ENCODE peak calls at places on chromosomes 11 and 22, in ten cellular contexts. One of them, this sample, is unnamed.

GRCh38 chr11:68609761-68610160 is 74.6 kb upstream of the GAL start:
- DNase-seq in HCT116: no peak
- DNase-seq in K562: no peak
- DNase-seq in WTC11: no peak
- DNase-seq in H1: no peak
- DNase-seq in endothelial cell of umbilical vein: no peak
- DNase-seq in A549: no peak
- DNase-seq in HepG2: no peak
- DNase-seq in GM12878: no peak
- DNase-seq in SK-N-SH: no peak
- DNase-seq in this sample: no peak

GRCh38 chr11:122745111-122745510 is 89.6 kb downstream of the UBASH3B start:
- DNase-seq in HCT116: no peak
- DNase-seq in K562: no peak
- DNase-seq in WTC11: no peak
- DNase-seq in H1: no peak
- DNase-seq in endothelial cell of umbilical vein: no peak
- DNase-seq in A549: no peak
- DNase-seq in HepG2: no peak
- DNase-seq in GM12878: no peak
- DNase-seq in SK-N-SH: no peak
- DNase-seq in this sample: no peak

GRCh38 chr11:120590472-120590871 is 78.9 kb downstream of the GRIK4 start:
- DNase-seq in HCT116: no peak
- DNase-seq in K562: peak; percentile 23
- DNase-seq in WTC11: peak; percentile 3
- DNase-seq in H1: no peak
- DNase-seq in endothelial cell of umbilical vein: no peak
- DNase-seq in A549: no peak
- DNase-seq in HepG2: no peak
- DNase-seq in GM12878: no peak
- DNase-seq in SK-N-SH: no peak
- DNase-seq in this sample: no peak

GRCh38 chr11:36478700-36479329 is 31.3 kb downstream of the TRAF6 start:
- DNase-seq in HCT116: peak; percentile 22
- DNase-seq in K562: no peak
- DNase-seq in WTC11: no peak
- DNase-seq in H1: no peak
- DNase-seq in endothelial cell of umbilical vein: peak; percentile 60
- DNase-seq in A549: peak; percentile 35
- DNase-seq in HepG2: peak; percentile 39
- DNase-seq in GM12878: no peak
- DNase-seq in SK-N-SH: peak; percentile 45
- DNase-seq in this sample: peak; percentile 59

GRCh38 chr11:43580735-43581369 is 99.7 kb upstream of the HSD17B12 start:
- DNase-seq in HCT116: no peak
- DNase-seq in K562: peak; percentile 54
- DNase-seq in WTC11: peak; percentile 43
- DNase-seq in H1: peak; percentile 76
- DNase-seq in endothelial cell of umbilical vein: no peak
- DNase-seq in A549: no peak
- DNase-seq in HepG2: no peak
- DNase-seq in GM12878: no peak
- DNase-seq in SK-N-SH: peak; percentile 67
- DNase-seq in this sample: no peak

GRCh38 chr11:112880454-112880853 is 80.8 kb upstream of the NCAM1 start:
- DNase-seq in HCT116: no peak
- DNase-seq in K562: no peak
- DNase-seq in WTC11: no peak
- DNase-seq in H1: no peak
- DNase-seq in endothelial cell of umbilical vein: no peak
- DNase-seq in A549: no peak
- DNase-seq in HepG2: no peak
- DNase-seq in GM12878: no peak
- DNase-seq in SK-N-SH: no peak
- DNase-seq in this sample: no peak

GRCh38 chr22:27734066-27734465 is 67.5 kb downstream of the MN1 start:
- DNase-seq in HCT116: no peak
- DNase-seq in K562: no peak
- DNase-seq in WTC11: no peak
- DNase-seq in H1: no peak
- DNase-seq in endothelial cell of umbilical vein: no peak
- DNase-seq in A549: no peak
- DNase-seq in HepG2: no peak
- DNase-seq in GM12878: no peak
- DNase-seq in SK-N-SH: no peak
- DNase-seq in this sample: no peak

GRCh38 chr11:129315781-129316579 is 59.7 kb upstream of the BARX2 start:
- DNase-seq in HCT116: peak; percentile 32
- DNase-seq in K562: no peak
- DNase-seq in WTC11: peak; percentile 51
- DNase-seq in H1: peak; percentile 54
- DNase-seq in endothelial cell of umbilical vein: no peak
- DNase-seq in A549: no peak
- DNase-seq in HepG2: peak; percentile 45
- DNase-seq in GM12878: no peak
- DNase-seq in SK-N-SH: no peak
- DNase-seq in this sample: no peak

GRCh38 chr22:43208703-43209522 is 22.0 kb upstream of the TTLL12 start:
- DNase-seq in HCT116: no peak
- DNase-seq in K562: no peak
- DNase-seq in WTC11: no peak
- DNase-seq in H1: peak; percentile 43
- DNase-seq in endothelial cell of umbilical vein: no peak
- DNase-seq in A549: no peak
- DNase-seq in HepG2: no peak
- DNase-seq in GM12878: no peak
- DNase-seq in SK-N-SH: no peak
- DNase-seq in this sample: no peak

GRCh38 chr11:120324932-120325810 is at the start of gene TLCD5:
- DNase-seq in HCT116: peak; percentile 54
- DNase-seq in K562: peak; percentile 60
- DNase-seq in WTC11: peak; percentile 88
- DNase-seq in H1: peak; percentile 91
- DNase-seq in endothelial cell of umbilical vein: peak; percentile 73
- DNase-seq in A549: peak; percentile 49
- DNase-seq in HepG2: peak; percentile 53
- DNase-seq in GM12878: no peak
- DNase-seq in SK-N-SH: peak; percentile 93
- DNase-seq in this sample: no peak

GRCh38 chr11:45266693-45267451 is 19.3 kb downstream of the SYT13 start:
- DNase-seq in HCT116: no peak
- DNase-seq in K562: peak; percentile 74
- DNase-seq in WTC11: peak; percentile 86
- DNase-seq in H1: peak; percentile 97
- DNase-seq in endothelial cell of umbilical vein: no peak
- DNase-seq in A549: no peak
- DNase-seq in HepG2: peak; percentile 5
- DNase-seq in GM12878: no peak
- DNase-seq in SK-N-SH: no peak
- DNase-seq in this sample: peak; percentile 46

DNA sequence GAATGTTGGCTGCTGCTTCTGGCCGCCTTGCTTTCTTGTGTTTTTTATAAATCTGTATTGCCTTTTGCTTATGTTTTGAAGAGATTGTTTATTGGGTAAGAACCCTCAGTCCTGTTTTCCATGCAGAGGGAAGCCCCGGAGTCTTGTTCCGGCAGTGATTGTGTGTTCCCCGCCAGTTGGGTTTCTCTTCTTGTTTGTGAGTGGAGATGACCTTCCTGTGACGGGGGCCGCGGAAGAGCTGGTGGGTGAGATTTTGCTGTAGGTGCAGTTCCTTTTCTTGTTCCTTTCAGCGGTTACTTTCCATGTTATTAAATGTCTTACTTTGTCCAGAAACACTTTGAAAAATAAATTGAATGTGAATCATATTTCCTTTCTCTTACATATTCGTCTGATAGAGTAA is 8.3 kb downstream of the TBC1D22A start:
- DNase-seq in HCT116: no peak
- DNase-seq in K562: no peak
- DNase-seq in WTC11: no peak
- DNase-seq in H1: no peak
- DNase-seq in endothelial cell of umbilical vein: peak; percentile 71
- DNase-seq in A549: no peak
- DNase-seq in HepG2: no peak
- DNase-seq in GM12878: no peak
- DNase-seq in SK-N-SH: no peak
- DNase-seq in this sample: no peak
- TF ChIP-seq MAX in HCT116: no peak
- TF ChIP-seq MAX in K562: no peak
- TF ChIP-seq MAX in WTC11: no peak
- TF ChIP-seq MAX in H1: no peak
- TF ChIP-seq MAX in endothelial cell of umbilical vein: no peak
- TF ChIP-seq MAX in A549: no peak
- TF ChIP-seq MAX in HepG2: no peak
- TF ChIP-seq MAX in GM12878: no peak
- TF ChIP-seq MAX in SK-N-SH: no peak
- TF ChIP-seq MAX in this sample: no peak

GRCh38 chr11:28107726-28108618 is at the start of the genes KIF18A and METTL15:
- DNase-seq in HCT116: peak; percentile 97
- DNase-seq in K562: peak; percentile 90
- DNase-seq in WTC11: peak; percentile 100
- DNase-seq in H1: peak; percentile 99
- DNase-seq in endothelial cell of umbilical vein: peak; percentile 100
- DNase-seq in A549: peak; percentile 70
- DNase-seq in HepG2: peak; percentile 96
- DNase-seq in GM12878: peak; percentile 96
- DNase-seq in SK-N-SH: peak; percentile 87
- DNase-seq in this sample: peak; percentile 99

GRCh38 chr11:28105869-28106268 is 2.1 kb downstream of the KIF18A start:
- DNase-seq in HCT116: no peak
- DNase-seq in K562: no peak
- DNase-seq in WTC11: no peak
- DNase-seq in H1: no peak
- DNase-seq in endothelial cell of umbilical vein: no peak
- DNase-seq in A549: no peak
- DNase-seq in HepG2: no peak
- DNase-seq in GM12878: no peak
- DNase-seq in SK-N-SH: no peak
- DNase-seq in this sample: no peak

GRCh38 chr11:28106351-28107043 is 1.5 kb downstream of the KIF18A start:
- DNase-seq in HCT116: no peak
- DNase-seq in K562: no peak
- DNase-seq in WTC11: no peak
- DNase-seq in H1: no peak
- DNase-seq in endothelial cell of umbilical vein: no peak
- DNase-seq in A549: no peak
- DNase-seq in HepG2: no peak
- DNase-seq in GM12878: no peak
- DNase-seq in SK-N-SH: no peak
- DNase-seq in this sample: no peak

GRCh38 chr11:28108909-28109308 is 721 bp downstream of the METTL15 start:
- DNase-seq in HCT116: no peak
- DNase-seq in K562: no peak
- DNase-seq in WTC11: no peak
- DNase-seq in H1: no peak
- DNase-seq in endothelial cell of umbilical vein: peak; percentile 53
- DNase-seq in A549: no peak
- DNase-seq in HepG2: no peak
- DNase-seq in GM12878: no peak
- DNase-seq in SK-N-SH: no peak
- DNase-seq in this sample: no peak

GRCh38 chr11:28107331-28107725 is 628 bp downstream of the KIF18A start:
- DNase-seq in HCT116: no peak
- DNase-seq in K562: peak; percentile 20
- DNase-seq in WTC11: no peak
- DNase-seq in H1: no peak
- DNase-seq in endothelial cell of umbilical vein: peak; percentile 70
- DNase-seq in A549: no peak
- DNase-seq in HepG2: peak; percentile 12
- DNase-seq in GM12878: peak; percentile 21
- DNase-seq in SK-N-SH: peak; percentile 18
- DNase-seq in this sample: peak; percentile 44
- TF ChIP-seq MAX in HCT116: no peak
- TF ChIP-seq MAX in K562: no peak
- TF ChIP-seq MAX in WTC11: no peak
- TF ChIP-seq MAX in H1: no peak
- TF ChIP-seq MAX in endothelial cell of umbilical vein: no peak
- TF ChIP-seq MAX in A549: no peak
- TF ChIP-seq MAX in HepG2: no peak
- TF ChIP-seq MAX in GM12878: no peak
- TF ChIP-seq MAX in SK-N-SH: no peak
- TF ChIP-seq MAX in this sample: no peak

DNA sequence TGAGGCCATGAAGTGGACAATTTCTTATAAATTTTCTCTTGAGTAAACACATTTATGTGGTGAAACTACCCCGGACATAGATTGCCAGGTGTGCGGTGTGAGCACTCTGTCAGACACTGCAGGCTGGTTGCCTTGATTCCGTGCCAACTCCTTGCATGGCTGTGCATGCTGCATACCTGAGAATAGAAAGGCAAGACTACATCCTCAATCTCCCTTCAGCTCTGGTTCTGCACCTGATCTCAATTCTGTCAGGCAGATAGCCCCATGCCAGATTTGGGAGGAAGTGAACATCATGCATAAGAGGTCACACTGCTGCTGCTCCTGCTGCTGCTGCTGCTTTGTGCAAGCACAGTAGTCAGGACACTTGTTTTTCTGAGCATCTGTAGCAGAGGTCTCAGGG is 42.5 kb upstream of the DEUP1 start:
- DNase-seq in HCT116: no peak
- DNase-seq in K562: no peak
- DNase-seq in WTC11: no peak
- DNase-seq in H1: no peak
- DNase-seq in endothelial cell of umbilical vein: no peak
- DNase-seq in A549: no peak
- DNase-seq in HepG2: no peak
- DNase-seq in GM12878: peak; percentile 44
- DNase-seq in SK-N-SH: no peak
- DNase-seq in this sample: no peak
- TF ChIP-seq MAX in HCT116: no peak
- TF ChIP-seq MAX in K562: no peak
- TF ChIP-seq MAX in WTC11: no peak
- TF ChIP-seq MAX in H1: no peak
- TF ChIP-seq MAX in endothelial cell of umbilical vein: no peak
- TF ChIP-seq MAX in A549: no peak
- TF ChIP-seq MAX in HepG2: no peak
- TF ChIP-seq MAX in GM12878: no peak
- TF ChIP-seq MAX in SK-N-SH: no peak
- TF ChIP-seq MAX in this sample: no peak

DNA sequence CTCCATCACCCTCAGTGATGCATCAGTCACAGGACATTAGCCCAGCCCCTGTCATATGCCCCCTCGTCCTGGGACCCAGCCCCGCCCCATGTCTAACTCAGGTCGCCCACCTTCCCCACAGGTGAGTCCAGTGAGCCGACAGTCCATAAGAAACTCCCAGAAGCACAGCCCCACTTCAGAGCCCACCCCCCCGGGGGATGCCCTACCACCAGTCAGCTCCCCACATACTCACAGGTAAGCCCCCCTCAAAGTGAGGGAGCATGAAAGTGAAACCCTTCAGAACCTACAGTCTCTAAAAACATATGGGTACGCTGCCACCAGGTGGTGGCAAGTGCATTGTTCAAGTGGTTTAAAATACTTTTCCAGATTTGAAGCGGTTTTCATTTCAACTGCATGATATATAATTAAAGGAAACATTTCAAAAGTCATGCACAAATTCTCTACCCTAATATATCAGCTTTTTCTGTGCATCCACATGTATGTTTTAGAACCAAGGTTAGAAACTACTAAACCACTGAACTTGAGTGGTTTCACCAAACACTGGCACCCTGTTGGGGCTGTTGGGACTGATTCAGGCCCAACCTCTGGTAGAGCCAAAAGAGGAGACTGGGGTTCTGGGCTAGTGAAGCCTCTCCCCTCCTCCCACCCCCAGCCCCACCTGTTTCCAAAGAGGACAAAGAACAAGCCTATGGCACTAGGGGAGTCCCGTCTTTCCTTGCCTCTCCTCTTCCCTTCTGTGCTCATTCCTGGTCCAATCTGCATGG is 17.3 kb downstream of the EPS8L2 start:
- DNase-seq in HCT116: no peak
- DNase-seq in K562: peak; percentile 41
- DNase-seq in WTC11: no peak
- DNase-seq in H1: no peak
- DNase-seq in endothelial cell of umbilical vein: peak; percentile 50
- DNase-seq in A549: no peak
- DNase-seq in HepG2: peak; percentile 56
- DNase-seq in GM12878: no peak
- DNase-seq in SK-N-SH: peak; percentile 70
- DNase-seq in this sample: peak; percentile 72
- TF ChIP-seq MAX in HCT116: no peak
- TF ChIP-seq MAX in K562: no peak
- TF ChIP-seq MAX in WTC11: no peak
- TF ChIP-seq MAX in H1: no peak
- TF ChIP-seq MAX in endothelial cell of umbilical vein: no peak
- TF ChIP-seq MAX in A549: no peak
- TF ChIP-seq MAX in HepG2: no peak
- TF ChIP-seq MAX in GM12878: no peak
- TF ChIP-seq MAX in SK-N-SH: no peak
- TF ChIP-seq MAX in this sample: no peak

This sample was measured in NB4.